ENCODE peak calls at places on chromosomes 6 and 20, in eight cellular contexts. S is activated CD4-positive, alpha-beta T cell treated with anti-CD3 and anti-CD28 coated beads for 1 hour; B is H4; P is posterior cingulate gyrus; W is stimulated activated CD8-positive, alpha-beta memory T cell treated with anti-CD3 and anti-CD28 coated beads, Interleukin-4, amount 100 ng/mL, for 4 hours; D is globus pallidus; Q is kidney; C is nephron progenitor cell. H is an unnamed sample.
A peak's percentile ranks its signal among the peaks of the same experiment; 100 is the strongest.

GRCh38 chr20:43584448-43585138 is 6.1 kb upstream of the IFT52 start:
- DNase-seq in B (peak; percentile 22), W (no peak), C (no peak), S (no peak), D (no peak), P (no peak), Q (no peak), H (no peak)

GRCh38 chr6:7241709-7242645 is 71.0 kb downstream of the SSR1 start:
- DNase-seq in B (peak; percentile 74), D (no peak), Q (no peak), C (no peak), P (no peak), S (no peak), W (no peak), H (no peak)

GRCh38 chr6:144314003-144314485 is 28.9 kb downstream of the UTRN start:
- DNase-seq in P (no peak), Q (peak; percentile 96), C (no peak), W (no peak), D (peak; percentile 31), S (no peak), B (no peak), H (peak; percentile 27)

GRCh38 chr20:47150403-47151152 is 205.9 kb downstream of the ZMYND8 start:
- DNase-seq in W (no peak), D (peak; percentile 7), Q (no peak), B (peak; percentile 84), C (peak; percentile 73), S (no peak), P (no peak), H (peak; percentile 28)

GRCh38 chr6:87661503-87661902 is 40.5 kb downstream of the AKIRIN2 start:
- DNase-seq in Q (no peak), B (no peak), D (no peak), P (no peak), C (no peak), W (no peak), S (no peak), H (no peak)

GRCh38 chr6:125802943-125803377 is 12.2 kb downstream of the NCOA7 start:
- DNase-seq in B (peak; percentile 28), S (no peak), D (no peak), Q (no peak), C (no peak), P (no peak), W (no peak), H (no peak)

GRCh38 chr20:10965936-10966470 is 292.2 kb upstream of the JAG1 start:
- DNase-seq in D (no peak), P (no peak), C (no peak), S (no peak), Q (no peak), W (no peak), B (no peak), H (no peak)

GRCh38 chr20:44552950-44553908 is 29.1 kb upstream of the PKIG start:
- DNase-seq in Q (no peak), D (no peak), P (no peak), W (no peak), B (peak; percentile 65), S (no peak), C (no peak), H (peak; percentile 33)

GRCh38 chr6:15893556-15894253 is 230.9 kb upstream of the DTNBP1 start:
- DNase-seq in Q (no peak), W (no peak), D (no peak), S (no peak), C (no peak), P (no peak), B (peak; percentile 27), H (no peak)

GRCh38 chr6:47749726-47750125 is 32.1 kb upstream of the OPN5 start:
- DNase-seq in C (no peak), S (no peak), D (no peak), P (no peak), Q (no peak), B (no peak), W (no peak), H (no peak)

GRCh38 chr6:166450167-166450873 is 67.6 kb upstream of the MPC1 start:
- DNase-seq in D (no peak), C (no peak), P (no peak), W (no peak), B (no peak), S (no peak), Q (peak; percentile 39), H (no peak)

GRCh38 chr20:36770680-36771079 is 2.9 kb downstream of the DSN1 start:
- DNase-seq in D (no peak), P (no peak), C (no peak), W (no peak), B (no peak), S (no peak), Q (no peak), H (no peak)

GRCh38 chr6:47484616-47485015 is 7.0 kb downstream of the CD2AP start:
- DNase-seq in C (no peak), Q (no peak), B (no peak), S (no peak), W (no peak), P (no peak), D (no peak), H (no peak)

GRCh38 chr6:53984163-53984562 is 127.1 kb upstream of the MLIP start:
- DNase-seq in P (no peak), Q (no peak), B (peak; percentile 67), W (no peak), D (no peak), C (no peak), S (no peak), H (no peak)

GRCh38 chr20:63134201-63134612 is 81.7 kb downstream of the YTHDF1 start:
- DNase-seq in W (no peak), P (no peak), B (no peak), D (no peak), C (peak; percentile 31), Q (peak; percentile 57), S (no peak), H (no peak)